ENCODE peak calls at places on chromosomes 11 and 22, in four cellular contexts. X is spleen, R is K562, S is tibial artery. K is an unnamed sample.

GRCh38 chr22:49977578-49977977 is 17.0 kb downstream of the PIM3 start:
- DNase-seq in R (no peak), X (no peak), S (peak), K (no peak)

GRCh38 chr22:44411226-44412135 is 86.6 kb downstream of the RTL6 start:
- DNase-seq in S (peak), X (peak), R (no peak), K (no peak)

GRCh38 chr11:71357414-71357813 is 90.8 kb downstream of the DHCR7 start:
- DNase-seq in R (no peak), X (peak), S (no peak), K (no peak)

GRCh38 chr11:73950869-73951710 is at the start of gene DNAJB13:
- DNase-seq in S (no peak), R (peak), X (no peak), K (no peak)

GRCh38 chr11:33867566-33867965 is 24.3 kb downstream of the LMO2 start:
- DNase-seq in X (no peak), R (no peak), S (no peak), K (no peak)

GRCh38 chr11:116918925-116919653 is 81.7 kb upstream of the APOA1 start:
- DNase-seq in S (no peak), R (no peak), X (no peak), K (no peak)

GRCh38 chr11:123431619-123432018 is 1.6 kb downstream of the GRAMD1B start:
- DNase-seq in X (no peak), R (no peak), S (no peak), K (peak)

GRCh38 chr22:27461470-27461869 is 340.1 kb downstream of the MN1 start:
- DNase-seq in S (no peak), X (no peak), R (no peak), K (no peak)

GRCh38 chr22:38104084-38104483 is 6.4 kb downstream of the BAIAP2L2 start:
- DNase-seq in S (no peak), R (peak), X (no peak), K (no peak)

GRCh38 chr22:42773161-42773560 is 52.5 kb upstream of the A4GALT start:
- DNase-seq in S (no peak), X (no peak), R (no peak), K (no peak)

GRCh38 chr11:122393209-122393850 is 262.2 kb upstream of the UBASH3B start:
- DNase-seq in R (no peak), X (no peak), S (peak), K (no peak)

GRCh38 chr11:34784318-34784841 is 131.8 kb downstream of the APIP start:
- DNase-seq in R (no peak), X (no peak), S (no peak), K (no peak)

GRCh38 chr11:23856654-23857053 is 640.2 kb upstream of the LUZP2 start:
- DNase-seq in X (no peak), S (no peak), R (no peak), K (no peak)

GRCh38 chr11:80097146-80097545 is 656.3 kb upstream of the TENM4 start:
- DNase-seq in R (no peak), S (no peak), X (no peak), K (no peak)

GRCh38 chr11:19398273-19398672 is 157.5 kb upstream of the E2F8 start:
- DNase-seq in X (no peak), R (no peak), S (no peak), K (no peak)

GRCh38 chr11:125428486-125429173 is 67.4 kb downstream of the FEZ1 start:
- DNase-seq in X (no peak), R (peak), S (no peak), K (no peak)

GRCh38 chr22:28903719-28904118 is 20.3 kb downstream of the ZNRF3 start:
- DNase-seq in X (no peak), R (no peak), S (peak), K (no peak)

GRCh38 chr11:63609971-63610580 is 4.2 kb downstream of the PLAAT3 start:
- DNase-seq in R (no peak), X (no peak), S (peak), K (no peak)

GRCh38 chr11:66068154-66068821 is 1.8 kb upstream of the PACS1 start:
- DNase-seq in X (peak), S (peak), R (peak), K (peak)

GRCh38 chr22:49052023-49052538 is 775.6 kb downstream of the BRD1 start:
- DNase-seq in X (no peak), R (peak), S (peak), K (no peak)

GRCh38 chr11:74380746-74381439 is 17.3 kb downstream of the PGM2L1 start:
- DNase-seq in X (no peak), R (no peak), S (no peak), K (no peak)

GRCh38 chr11:105177658-105178057 is 38.1 kb upstream of the CARD18 start:
- DNase-seq in R (no peak), X (no peak), S (no peak), K (no peak)

GRCh38 chr11:27291954-27292641 is 70.9 kb downstream of the CCDC34 start:
- DNase-seq in X (no peak), R (no peak), S (no peak), K (no peak)

GRCh38 chr11:125389339-125390166 is 106.5 kb downstream of the FEZ1 start:
- DNase-seq in X (peak), R (no peak), S (no peak), K (no peak)

GRCh38 chr22:50641696-50642607 is 14.0 kb upstream of the ARSA start:
- DNase-seq in R (no peak), X (no peak), S (no peak), K (no peak)

GRCh38 chr22:26707090-26707489 is 49.7 kb downstream of the MIAT start:
- DNase-seq in R (no peak), X (no peak), S (no peak), K (no peak)

GRCh38 chr11:1404461-1405185 is 14.9 kb downstream of the BRSK2 start:
- DNase-seq in S (no peak), X (no peak), R (no peak), K (no peak)

GRCh38 chr11:76700177-76701100 is 29.9 kb upstream of the LRRC32 start:
- DNase-seq in X (peak), R (peak), S (no peak), K (no peak)

GRCh38 chr11:9855579-9856260 is 191.8 kb downstream of the SWAP70 start:
- DNase-seq in R (no peak), X (no peak), S (no peak), K (no peak)

GRCh38 chr11:34206598-34207300 is 101.3 kb downstream of the NAT10 start:
- DNase-seq in X (no peak), R (no peak), S (no peak), K (no peak)

GRCh38 chr11:44158384-44158783 is 62.9 kb downstream of the EXT2 start:
- DNase-seq in X (no peak), R (no peak), S (no peak), K (no peak)

GRCh38 chr22:46806789-46807188 is 44.3 kb downstream of the TBC1D22A start:
- DNase-seq in S (peak), X (no peak), R (no peak), K (no peak)

GRCh38 chr22:37639771-37640590 is 512 bp downstream of the SH3BP1 start:
- DNase-seq in R (peak), S (peak), X (peak), K (peak)

GRCh38 chr11:503179-503981 is 3.7 kb downstream of the RNH1 start:
- DNase-seq in R (peak), X (peak), S (peak), K (peak)

GRCh38 chr22:31036671-31037550 is 44.2 kb upstream of the SMTN start:
- DNase-seq in R (no peak), S (peak), X (no peak), K (no peak)
- TF ChIP-seq CTCF in R (no peak), S (no peak), X (no peak), K (no peak)

DNA sequence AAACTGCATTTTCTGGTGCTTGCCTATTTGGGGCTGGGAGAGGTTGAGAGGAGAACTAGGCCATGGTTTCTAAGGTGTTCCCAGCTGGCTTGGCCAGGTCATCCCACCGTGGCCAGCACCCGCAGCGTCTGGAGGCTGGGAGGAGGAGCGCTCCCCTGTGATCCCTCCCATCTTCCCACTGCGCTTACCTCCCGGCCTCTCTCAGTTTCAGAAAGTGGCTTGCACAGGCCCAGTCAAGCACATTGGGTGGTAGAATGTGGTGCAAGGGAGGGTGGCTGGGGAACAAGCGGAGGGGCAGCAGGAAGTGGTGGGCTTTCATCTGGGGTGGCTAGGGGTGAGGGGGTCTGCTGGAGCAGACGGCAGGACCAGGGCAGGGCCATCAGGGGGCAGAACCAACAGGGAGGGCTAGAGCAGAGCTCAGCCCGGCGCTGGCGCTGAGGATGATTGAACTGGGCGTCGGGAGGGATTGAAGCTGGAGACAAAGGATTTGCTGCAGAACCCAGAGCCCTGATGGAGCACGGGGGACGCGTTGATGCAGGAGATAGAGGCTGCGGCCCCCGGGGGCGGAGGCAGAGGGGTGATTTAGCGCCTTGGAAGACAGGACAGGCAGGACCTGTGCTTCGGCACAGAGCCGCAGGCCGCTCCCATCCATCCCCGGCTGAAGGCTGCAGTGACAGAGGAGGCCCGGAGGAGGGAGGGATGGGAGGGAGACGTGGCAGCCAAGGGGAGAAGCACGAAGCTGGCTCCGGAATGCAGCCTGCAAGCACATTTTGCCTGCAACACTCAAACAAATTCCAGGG is 76.0 kb downstream of the TRIM29 start:
- DNase-seq in R (no peak), S (no peak), X (no peak), K (peak)
- TF ChIP-seq CTCF in R (no peak), S (peak), X (no peak), K (no peak)

GRCh38 chr11:114893329-114893728 is 215.0 kb downstream of the NXPE2 start:
- DNase-seq in S (no peak), X (no peak), R (no peak), K (no peak)

GRCh38 chr11:114889464-114890065 is 211.2 kb downstream of the NXPE2 start:
- DNase-seq in R (no peak), S (no peak), X (no peak), K (no peak)

GRCh38 chr11:114891911-114892310 is 213.6 kb downstream of the NXPE2 start:
- DNase-seq in S (no peak), R (no peak), X (no peak), K (no peak)

GRCh38 chr11:114890076-114890475 is 211.7 kb downstream of the NXPE2 start:
- DNase-seq in S (no peak), R (no peak), X (no peak), K (no peak)

DNA sequence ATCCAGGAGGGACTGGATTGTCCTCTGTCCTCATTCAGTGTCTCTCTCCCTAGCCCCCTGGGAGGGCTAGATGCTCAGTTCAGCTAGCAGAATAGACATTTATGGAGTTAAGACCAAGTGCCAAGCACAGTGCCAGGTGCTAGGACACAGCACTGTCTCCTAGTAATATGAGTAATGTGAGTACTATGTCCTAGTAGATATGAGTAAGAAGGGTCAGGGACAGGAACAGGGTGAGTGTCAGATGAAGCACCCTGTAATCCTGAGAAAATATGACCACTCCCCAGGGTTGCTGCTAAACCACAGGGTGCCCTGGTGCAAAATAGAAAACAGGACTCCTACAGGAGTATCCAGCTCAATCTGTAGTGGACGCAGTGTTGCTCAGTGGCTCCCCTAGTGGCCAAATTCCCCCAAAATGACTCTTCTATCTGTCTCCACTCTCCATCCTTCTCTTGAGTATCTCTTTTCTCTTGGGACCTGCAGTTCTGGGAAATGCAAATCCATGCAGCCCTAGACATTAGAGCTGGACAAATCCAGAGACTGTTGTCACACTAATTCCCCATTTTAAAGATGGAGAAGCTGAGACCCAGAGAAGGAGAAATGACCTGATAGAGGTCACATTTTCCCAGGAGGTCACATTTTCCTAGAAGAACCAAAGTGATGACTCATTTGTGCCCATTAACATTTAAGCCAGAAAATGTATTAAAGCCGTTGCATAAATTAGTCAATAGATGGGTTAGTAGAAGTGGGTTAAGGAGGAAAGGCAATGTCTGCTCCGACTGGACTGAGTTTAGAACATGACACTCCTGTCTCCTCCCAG is 214.3 kb downstream of the NXPE2 start:
- DNase-seq in S (no peak), R (peak), X (no peak), K (no peak)
- TF ChIP-seq CTCF in S (no peak), R (peak), X (no peak), K (peak)

DNA sequence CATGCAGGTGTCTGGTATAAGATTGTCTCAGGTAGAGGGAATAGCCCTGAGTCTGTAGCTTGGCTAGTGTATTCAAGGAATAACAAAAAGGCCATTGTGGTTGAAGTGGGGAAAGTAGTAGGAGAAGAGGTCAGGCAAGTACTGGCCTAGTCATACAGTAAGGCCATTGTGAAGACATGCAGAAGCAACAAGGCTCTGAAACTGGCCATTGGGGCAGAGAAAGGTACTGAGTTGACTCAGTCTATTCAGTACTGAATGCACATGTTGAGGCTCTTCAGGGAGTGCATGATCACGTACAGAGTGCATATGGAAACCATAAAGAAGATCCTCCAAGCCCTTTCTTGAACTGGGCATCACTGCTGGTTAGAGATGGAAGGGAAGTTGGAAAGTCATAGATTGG is 477.6 kb downstream of the SOX6 start:
- DNase-seq in X (no peak), S (no peak), R (no peak), K (no peak)
- TF ChIP-seq CTCF in X (no peak), S (no peak), R (no peak), K (no peak)

GRCh38 chr11:111359223-111360149 is 19.6 kb downstream of the POU2AF1 start:
- DNase-seq in S (no peak), X (no peak), R (no peak), K (no peak)
- TF ChIP-seq CTCF in S (no peak), X (no peak), R (no peak), K (no peak)

GRCh38 chr11:61752117-61752924 is at the start of gene MYRF:
- DNase-seq in X (peak), R (peak), S (no peak), K (no peak)
- TF ChIP-seq CTCF in X (no peak), R (peak), S (peak), K (peak)